ENCODE peak calls at places on chromosomes 11 and 22, in seven cellular contexts. V is immature natural killer cell; M is dermis blood vessel endothelial cell; Q is LoVo; I is ecto neural progenitor cell; H is endodermal cell; L is stimulated activated CD4-positive, alpha-beta T cell treated with anti-CD3 and anti-CD28 coated beads, Interleukin-1b, Interleukin-23, amount 100 ng/mL, for 24 hours. E is an unnamed sample.
A peak's percentile ranks its signal among the peaks of the same experiment; 100 is the strongest.

GRCh38 chr11:5605849-5606248 is 9.4 kb downstream of the TRIM6 start:
- DNase-seq in V (no peak), M (peak; percentile 20), Q (no peak), I (no peak), H (no peak), L (no peak), E (peak; percentile 92)

GRCh38 chr22:29801153-29801552 is 34.0 kb downstream of the UQCR10 start:
- DNase-seq in V (no peak), M (no peak), Q (no peak), I (no peak), H (peak; percentile 64), L (no peak), E (no peak)

GRCh38 chr11:2742201-2742600 is 42.4 kb upstream of the KCNQ1OT1 start:
- DNase-seq in V (no peak), M (no peak), Q (no peak), I (no peak), H (no peak), L (no peak), E (no peak)

GRCh38 chr11:95143106-95143681 is 53.5 kb downstream of the ENDOD1 start:
- DNase-seq in V (no peak), M (no peak), Q (no peak), I (no peak), H (no peak), L (no peak), E (peak; percentile 70)

GRCh38 chr22:19844423-19845368 is 10.0 kb downstream of the GNB1L start:
- DNase-seq in V (no peak), M (peak; percentile 84), Q (no peak), I (no peak), H (peak; percentile 58), L (no peak), E (peak; percentile 40)

GRCh38 chr11:83044958-83045712 is 26.6 kb downstream of the RAB30 start:
- DNase-seq in V (no peak), M (peak; percentile 52), Q (peak; percentile 64), I (no peak), H (no peak), L (no peak), E (peak; percentile 92)

GRCh38 chr11:104338186-104338585 is 174.2 kb upstream of the PDGFD start:
- DNase-seq in V (no peak), M (no peak), Q (peak; percentile 7), I (no peak), H (no peak), L (no peak), E (peak; percentile 15)

GRCh38 chr11:111815489-111815888 is 49.3 kb upstream of the PPP2R1B start:
- DNase-seq in V (no peak), M (no peak), Q (peak; percentile 14), I (no peak), H (no peak), L (no peak), E (peak; percentile 23)

GRCh38 chr11:33045551-33046255 is 6.3 kb downstream of the TCP11L1 start:
- DNase-seq in V (no peak), M (no peak), Q (peak; percentile 73), I (no peak), H (no peak), L (no peak), E (no peak)

GRCh38 chr22:27896251-27896650 is 22.8 kb downstream of the PITPNB start:
- DNase-seq in V (no peak), M (no peak), Q (no peak), I (no peak), H (no peak), L (no peak), E (no peak)

GRCh38 chr11:9203715-9204311 is 61.3 kb downstream of the DENND5A start:
- DNase-seq in V (no peak), M (peak; percentile 34), Q (no peak), I (no peak), H (peak; percentile 71), L (no peak), E (no peak)

GRCh38 chr11:122440783-122441701 is 214.5 kb upstream of the UBASH3B start:
- DNase-seq in V (no peak), M (peak; percentile 17), Q (no peak), I (no peak), H (peak; percentile 77), L (no peak), E (no peak)

GRCh38 chr22:49307870-49308269 is 519.8 kb downstream of the BRD1 start:
- DNase-seq in V (no peak), M (no peak), Q (no peak), I (peak; percentile 33), H (peak; percentile 22), L (no peak), E (no peak)

GRCh38 chr22:36369004-36369921 is 18.5 kb downstream of the MYH9 start:
- DNase-seq in V (peak; percentile 56), M (peak; percentile 60), Q (no peak), I (no peak), H (peak; percentile 73), L (no peak), E (peak; percentile 21)

GRCh38 chr11:108672113-108672512 is 7.2 kb downstream of the DDX10 start:
- DNase-seq in V (no peak), M (peak; percentile 24), Q (peak; percentile 13), I (no peak), H (no peak), L (no peak), E (peak; percentile 61)

GRCh38 chr11:8759634-8760033 is 77.0 kb downstream of the RPL27A start:
- DNase-seq in V (no peak), M (no peak), Q (no peak), I (no peak), H (peak; percentile 45), L (no peak), E (no peak)

GRCh38 chr11:93017821-93018690 is 48.6 kb downstream of the MTNR1B start:
- DNase-seq in V (no peak), M (no peak), Q (no peak), I (no peak), H (peak; percentile 60), L (no peak), E (no peak)

GRCh38 chr11:68652683-68653156 is 31.6 kb upstream of the GAL start:
- DNase-seq in V (no peak), M (no peak), Q (no peak), I (no peak), H (no peak), L (no peak), E (no peak)

GRCh38 chr11:518463-519202 is 11.6 kb upstream of the RNH1 start:
- DNase-seq in V (peak; percentile 88), M (peak; percentile 98), Q (peak; percentile 94), I (peak; percentile 89), H (peak; percentile 92), L (peak; percentile 92), E (peak; percentile 89)

GRCh38 chr11:31995525-31996123 is 95.2 kb upstream of the RCN1 start:
- DNase-seq in V (peak; percentile 52), M (peak; percentile 11), Q (peak; percentile 21), I (no peak), H (no peak), L (no peak), E (peak; percentile 19)

GRCh38 chr11:102727890-102728289 is 3.1 kb upstream of the MMP8 start:
- DNase-seq in V (no peak), M (peak; percentile 90), Q (no peak), I (no peak), H (no peak), L (no peak), E (peak; percentile 96)

GRCh38 chr11:63719987-63720386 is 38.7 kb downstream of the RTN3 start:
- DNase-seq in V (no peak), M (no peak), Q (no peak), I (no peak), H (no peak), L (no peak), E (peak; percentile 63)

GRCh38 chr22:39468487-39469325 is 11.9 kb downstream of the MGAT3 start:
- DNase-seq in V (no peak), M (no peak), Q (no peak), I (no peak), H (no peak), L (no peak), E (no peak)

GRCh38 chr11:17906436-17906835 is 106.4 kb downstream of the SERGEF start:
- DNase-seq in V (no peak), M (peak; percentile 25), Q (no peak), I (peak; percentile 62), H (peak; percentile 91), L (no peak), E (no peak)